ENCODE peak calls at places on chromosomes 1 and 21, in seven cellular contexts. N is HFF-Myc; K is fibroblast of mammary gland; T is neural crest cell; I is ovary; E is fibroblast of lung; Z is CD4-positive, alpha-beta T cell. A is an unnamed sample.
A peak's percentile ranks its signal among the peaks of the same experiment; 100 is the strongest.

GRCh38 chr1:51329443-51330325 is 678 bp downstream of the TTC39A start:
- DNase-seq in N (no peak), K (no peak), T (no peak), I (no peak), E (no peak), Z (no peak), A (no peak)

GRCh38 chr1:14255711-14256110 is 342.8 kb upstream of the KAZN start:
- DNase-seq in N (no peak), K (peak; percentile 55), T (no peak), I (no peak), E (peak; percentile 9), Z (no peak), A (no peak)

GRCh38 chr1:54989473-54989872 is 9.0 kb downstream of the TMEM61 start:
- DNase-seq in N (no peak), K (no peak), T (no peak), I (no peak), E (no peak), Z (no peak), A (no peak)

GRCh38 chr1:39701092-39701460 is 9.8 kb upstream of the HPCAL4 start:
- DNase-seq in N (no peak), K (peak; percentile 56), T (no peak), I (peak; percentile 89), E (peak; percentile 56), Z (no peak), A (no peak)

GRCh38 chr1:184283999-184284398 is 102.8 kb upstream of the C1orf21 start:
- DNase-seq in N (no peak), K (peak; percentile 45), T (no peak), I (peak; percentile 80), E (peak; percentile 94), Z (no peak), A (no peak)

GRCh38 chr1:29682918-29683314 is 446.6 kb downstream of the PTPRU start:
- DNase-seq in N (no peak), K (no peak), T (no peak), I (no peak), E (no peak), Z (no peak), A (no peak)

GRCh38 chr1:184945034-184945433 is 29.3 kb downstream of the NIBAN1 start:
- DNase-seq in N (no peak), K (peak; percentile 42), T (no peak), I (no peak), E (peak; percentile 42), Z (no peak), A (no peak)

GRCh38 chr21:17191346-17191993 is 321.4 kb upstream of the CXADR start:
- DNase-seq in N (no peak), K (no peak), T (no peak), I (no peak), E (no peak), Z (no peak), A (no peak)

GRCh38 chr1:218890436-218890835 is 283.2 kb upstream of the LYPLAL1 start:
- DNase-seq in N (no peak), K (no peak), T (no peak), I (no peak), E (no peak), Z (no peak), A (no peak)

GRCh38 chr1:227948493-227949260 is 945 bp upstream of the WNT9A start:
- DNase-seq in N (no peak), K (no peak), T (no peak), I (no peak), E (no peak), Z (no peak), A (peak; percentile 10)

GRCh38 chr1:116580446-116581322 is 9.9 kb upstream of the CD58 start:
- DNase-seq in N (no peak), K (no peak), T (no peak), I (no peak), E (no peak), Z (no peak), A (no peak)

GRCh38 chr1:174070614-174071013 is 48.5 kb upstream of the RC3H1 start:
- DNase-seq in N (no peak), K (no peak), T (no peak), I (no peak), E (no peak), Z (no peak), A (no peak)

GRCh38 chr1:174072546-174072945 is 50.4 kb upstream of the RC3H1 start:
- DNase-seq in N (no peak), K (no peak), T (no peak), I (no peak), E (peak; percentile 18), Z (no peak), A (no peak)

GRCh38 chr1:174075245-174075692 is 53.1 kb upstream of the RC3H1 start:
- DNase-seq in N (no peak), K (no peak), T (no peak), I (no peak), E (peak; percentile 47), Z (no peak), A (no peak)

GRCh38 chr1:174077755-174078490 is 55.8 kb upstream of the RC3H1 start:
- DNase-seq in N (no peak), K (no peak), T (no peak), I (no peak), E (no peak), Z (no peak), A (no peak)

DNA sequence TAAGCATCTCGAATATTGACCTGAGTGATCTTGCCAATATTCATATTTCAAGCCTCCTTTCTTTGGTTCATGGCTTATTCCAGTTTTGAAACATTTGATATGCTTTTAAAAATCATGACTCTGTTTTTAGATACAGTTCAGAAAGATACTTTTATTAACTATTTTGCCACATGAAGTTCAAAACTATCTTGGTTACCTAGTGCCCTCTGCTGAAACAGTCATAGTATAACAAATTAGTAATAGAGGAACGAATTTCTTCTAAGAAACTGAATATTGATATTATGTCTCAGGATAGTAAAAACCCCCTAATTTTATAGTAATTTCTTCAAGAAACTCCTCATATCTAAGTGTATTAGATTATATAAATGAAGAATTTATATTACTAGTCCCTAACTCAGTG is 52.6 kb upstream of the RC3H1 start:
- DNase-seq in N (peak; percentile 2), K (peak; percentile 60), T (no peak), I (no peak), E (peak; percentile 72), Z (no peak), A (no peak)
- TF ChIP-seq CTCF in N (peak; percentile 4), K (peak; percentile 46), T (peak; percentile 57), I (no peak), E (peak; percentile 41), Z (peak; percentile 32), A (no peak)

GRCh38 chr1:6183520-6183989 is 3.4 kb upstream of the CHD5 start:
- DNase-seq in N (no peak), K (no peak), T (no peak), I (no peak), E (no peak), Z (no peak), A (no peak)
- TF ChIP-seq CTCF in N (peak; percentile 6), K (no peak), T (peak; percentile 30), I (no peak), E (no peak), Z (no peak), A (no peak)

GRCh38 chr1:178093958-178094751 is at the start of gene RASAL2:
- DNase-seq in N (no peak), K (peak; percentile 46), T (peak; percentile 65), I (peak; percentile 45), E (peak; percentile 51), Z (no peak), A (peak; percentile 24)
- TF ChIP-seq CTCF in N (no peak), K (peak; percentile 17), T (peak; percentile 24), I (no peak), E (peak; percentile 12), Z (no peak), A (no peak)

DNA sequence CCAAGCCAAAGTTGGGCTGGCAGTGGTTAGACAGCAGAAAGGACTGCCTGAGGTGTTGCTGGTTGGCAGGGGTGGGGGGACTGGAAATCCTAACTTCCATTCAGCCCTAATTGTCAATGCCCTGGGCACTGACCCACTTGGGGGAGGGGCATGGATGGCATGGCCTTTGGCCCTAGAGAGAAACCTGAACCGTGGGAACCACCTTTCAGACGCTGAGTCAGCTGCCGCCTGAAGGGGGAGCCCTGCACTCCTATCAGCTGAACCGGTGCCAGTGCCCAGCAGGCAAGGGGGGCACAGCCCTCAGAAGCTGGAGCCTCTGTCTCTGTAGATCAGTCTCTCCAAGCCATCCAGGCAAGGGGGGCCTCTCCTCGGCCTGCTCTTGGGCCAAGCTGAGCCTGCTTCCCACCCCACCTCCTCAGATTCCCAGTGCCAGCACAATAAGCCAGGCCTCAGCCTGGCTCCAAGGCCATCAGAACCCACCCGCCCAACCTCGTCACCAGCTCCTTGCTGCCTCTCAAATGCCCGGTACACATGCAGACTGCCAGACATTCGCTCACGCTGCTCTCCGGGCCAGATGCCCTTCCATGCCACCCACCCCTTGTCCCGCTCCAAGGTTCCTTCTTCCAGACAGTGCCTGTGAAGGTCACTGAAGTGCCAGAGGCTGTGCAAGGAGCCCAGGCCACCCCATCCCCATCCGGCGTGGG is 11.6 kb downstream of the TINAGL1 start:
- DNase-seq in N (no peak), K (peak; percentile 30), T (peak; percentile 52), I (peak; percentile 53), E (peak; percentile 31), Z (peak; percentile 15), A (peak; percentile 46)
- TF ChIP-seq CTCF in N (peak; percentile 83), K (peak; percentile 57), T (peak; percentile 60), I (no peak), E (peak; percentile 65), Z (peak; percentile 35), A (no peak)

GRCh38 chr1:212669102-212669501 is 30.5 kb downstream of the BATF3 start:
- DNase-seq in N (no peak), K (peak; percentile 31), T (no peak), I (no peak), E (peak; percentile 18), Z (no peak), A (no peak)
- TF ChIP-seq CTCF in N (no peak), K (peak; percentile 19), T (peak; percentile 28), I (no peak), E (peak; percentile 26), Z (no peak), A (no peak)

GRCh38 chr1:103788377-103788776 is 38.7 kb downstream of the AMY1C start:
- DNase-seq in N (no peak), K (peak; percentile 1), T (no peak), I (no peak), E (peak; percentile 2), Z (no peak), A (no peak)
- TF ChIP-seq CTCF in N (no peak), K (no peak), T (peak; percentile 59), I (no peak), E (no peak), Z (no peak), A (no peak)